ENCODE peak calls at places on chromosomes 4 and X, in six cellular contexts. One of them, this sample, is unnamed.

GRCh38 chr4:160546201-160546600 is 1443.3 kb downstream of the RAPGEF2 start:
- DNase-seq in activated CD4-positive, alpha-beta memory T cell treated with anti-CD3 and anti-CD28 coated beads for 36 hours: no peak
- DNase-seq in AG20443: no peak
- DNase-seq in B cell: no peak
- DNase-seq in naive thymus-derived CD8-positive, alpha-beta T cell: no peak
- DNase-seq in activated naive CD8-positive, alpha-beta T cell treated with anti-CD3 and anti-CD28 coated beads for 36 hours: no peak
- DNase-seq in this sample: no peak

GRCh38 chr4:98583265-98583664 is 75.1 kb downstream of the TSPAN5 start:
- DNase-seq in AG20443: no peak
- DNase-seq in activated CD4-positive, alpha-beta memory T cell treated with anti-CD3 and anti-CD28 coated beads for 36 hours: no peak
- DNase-seq in activated naive CD8-positive, alpha-beta T cell treated with anti-CD3 and anti-CD28 coated beads for 36 hours: no peak
- DNase-seq in naive thymus-derived CD8-positive, alpha-beta T cell: no peak
- DNase-seq in B cell: no peak
- DNase-seq in this sample: no peak

GRCh38 chr4:156672924-156673323 is 298.7 kb downstream of the PDGFC start:
- DNase-seq in AG20443: peak
- DNase-seq in activated naive CD8-positive, alpha-beta T cell treated with anti-CD3 and anti-CD28 coated beads for 36 hours: no peak
- DNase-seq in activated CD4-positive, alpha-beta memory T cell treated with anti-CD3 and anti-CD28 coated beads for 36 hours: no peak
- DNase-seq in naive thymus-derived CD8-positive, alpha-beta T cell: no peak
- DNase-seq in B cell: no peak
- DNase-seq in this sample: no peak

GRCh38 chrX:55057691-55058249 is 17.1 kb upstream of the PAGE2B start:
- DNase-seq in activated CD4-positive, alpha-beta memory T cell treated with anti-CD3 and anti-CD28 coated beads for 36 hours: peak
- DNase-seq in B cell: peak
- DNase-seq in activated naive CD8-positive, alpha-beta T cell treated with anti-CD3 and anti-CD28 coated beads for 36 hours: no peak
- DNase-seq in naive thymus-derived CD8-positive, alpha-beta T cell: peak
- DNase-seq in AG20443: peak
- DNase-seq in this sample: peak

GRCh38 chrX:148135738-148136137 is 154.6 kb downstream of the FMR1NB start:
- DNase-seq in naive thymus-derived CD8-positive, alpha-beta T cell: no peak
- DNase-seq in B cell: no peak
- DNase-seq in AG20443: peak
- DNase-seq in activated naive CD8-positive, alpha-beta T cell treated with anti-CD3 and anti-CD28 coated beads for 36 hours: no peak
- DNase-seq in activated CD4-positive, alpha-beta memory T cell treated with anti-CD3 and anti-CD28 coated beads for 36 hours: no peak
- DNase-seq in this sample: no peak

GRCh38 chrX:1466971-1467561 is 14.4 kb upstream of the ASMTL start:
- DNase-seq in activated naive CD8-positive, alpha-beta T cell treated with anti-CD3 and anti-CD28 coated beads for 36 hours: peak
- DNase-seq in activated CD4-positive, alpha-beta memory T cell treated with anti-CD3 and anti-CD28 coated beads for 36 hours: peak
- DNase-seq in B cell: peak
- DNase-seq in AG20443: no peak
- DNase-seq in naive thymus-derived CD8-positive, alpha-beta T cell: peak
- DNase-seq in this sample: peak

GRCh38 chrX:111743316-111743715 is 62.3 kb downstream of the ALG13 start:
- DNase-seq in activated CD4-positive, alpha-beta memory T cell treated with anti-CD3 and anti-CD28 coated beads for 36 hours: no peak
- DNase-seq in B cell: no peak
- DNase-seq in naive thymus-derived CD8-positive, alpha-beta T cell: no peak
- DNase-seq in activated naive CD8-positive, alpha-beta T cell treated with anti-CD3 and anti-CD28 coated beads for 36 hours: no peak
- DNase-seq in AG20443: no peak
- DNase-seq in this sample: no peak

GRCh38 chr4:80266902-80267380 is 477 bp downstream of the FGF5 start:
- DNase-seq in naive thymus-derived CD8-positive, alpha-beta T cell: no peak
- DNase-seq in B cell: no peak
- DNase-seq in activated naive CD8-positive, alpha-beta T cell treated with anti-CD3 and anti-CD28 coated beads for 36 hours: no peak
- DNase-seq in activated CD4-positive, alpha-beta memory T cell treated with anti-CD3 and anti-CD28 coated beads for 36 hours: peak
- DNase-seq in AG20443: peak
- DNase-seq in this sample: no peak

GRCh38 chrX:131617182-131617581 is 73.3 kb downstream of the OR13H1 start:
- DNase-seq in activated CD4-positive, alpha-beta memory T cell treated with anti-CD3 and anti-CD28 coated beads for 36 hours: no peak
- DNase-seq in B cell: no peak
- DNase-seq in AG20443: peak
- DNase-seq in naive thymus-derived CD8-positive, alpha-beta T cell: no peak
- DNase-seq in activated naive CD8-positive, alpha-beta T cell treated with anti-CD3 and anti-CD28 coated beads for 36 hours: no peak
- DNase-seq in this sample: no peak

GRCh38 chr4:52546449-52546848 is 112.7 kb downstream of the USP46 start:
- DNase-seq in activated naive CD8-positive, alpha-beta T cell treated with anti-CD3 and anti-CD28 coated beads for 36 hours: no peak
- DNase-seq in activated CD4-positive, alpha-beta memory T cell treated with anti-CD3 and anti-CD28 coated beads for 36 hours: no peak
- DNase-seq in naive thymus-derived CD8-positive, alpha-beta T cell: no peak
- DNase-seq in B cell: no peak
- DNase-seq in AG20443: no peak
- DNase-seq in this sample: no peak

GRCh38 chrX:136380010-136380769 is 79.4 kb downstream of the ADGRG4 start:
- DNase-seq in B cell: no peak
- DNase-seq in AG20443: no peak
- DNase-seq in activated CD4-positive, alpha-beta memory T cell treated with anti-CD3 and anti-CD28 coated beads for 36 hours: no peak
- DNase-seq in naive thymus-derived CD8-positive, alpha-beta T cell: no peak
- DNase-seq in activated naive CD8-positive, alpha-beta T cell treated with anti-CD3 and anti-CD28 coated beads for 36 hours: no peak
- DNase-seq in this sample: no peak

GRCh38 chr4:10891866-10892265 is 207.3 kb upstream of the CLNK start:
- DNase-seq in activated naive CD8-positive, alpha-beta T cell treated with anti-CD3 and anti-CD28 coated beads for 36 hours: no peak
- DNase-seq in activated CD4-positive, alpha-beta memory T cell treated with anti-CD3 and anti-CD28 coated beads for 36 hours: no peak
- DNase-seq in AG20443: no peak
- DNase-seq in B cell: no peak
- DNase-seq in naive thymus-derived CD8-positive, alpha-beta T cell: no peak
- DNase-seq in this sample: no peak

GRCh38 chrX:107450823-107451509 is 1.5 kb downstream of the FRMPD3 start:
- DNase-seq in activated naive CD8-positive, alpha-beta T cell treated with anti-CD3 and anti-CD28 coated beads for 36 hours: peak
- DNase-seq in B cell: peak
- DNase-seq in activated CD4-positive, alpha-beta memory T cell treated with anti-CD3 and anti-CD28 coated beads for 36 hours: peak
- DNase-seq in AG20443: peak
- DNase-seq in naive thymus-derived CD8-positive, alpha-beta T cell: no peak
- DNase-seq in this sample: peak

GRCh38 chrX:2627272-2627867 is 63.7 kb upstream of the CD99 start:
- DNase-seq in activated naive CD8-positive, alpha-beta T cell treated with anti-CD3 and anti-CD28 coated beads for 36 hours: peak
- DNase-seq in naive thymus-derived CD8-positive, alpha-beta T cell: peak
- DNase-seq in B cell: peak
- DNase-seq in activated CD4-positive, alpha-beta memory T cell treated with anti-CD3 and anti-CD28 coated beads for 36 hours: peak
- DNase-seq in AG20443: peak
- DNase-seq in this sample: peak

GRCh38 chrX:132004728-132005127 is 18.4 kb upstream of the STK26 start:
- DNase-seq in B cell: no peak
- DNase-seq in activated naive CD8-positive, alpha-beta T cell treated with anti-CD3 and anti-CD28 coated beads for 36 hours: no peak
- DNase-seq in naive thymus-derived CD8-positive, alpha-beta T cell: no peak
- DNase-seq in AG20443: no peak
- DNase-seq in activated CD4-positive, alpha-beta memory T cell treated with anti-CD3 and anti-CD28 coated beads for 36 hours: no peak
- DNase-seq in this sample: no peak

GRCh38 chr4:153781717-153782416 is 7.0 kb downstream of the SFRP2 start:
- DNase-seq in activated naive CD8-positive, alpha-beta T cell treated with anti-CD3 and anti-CD28 coated beads for 36 hours: no peak
- DNase-seq in B cell: no peak
- DNase-seq in activated CD4-positive, alpha-beta memory T cell treated with anti-CD3 and anti-CD28 coated beads for 36 hours: no peak
- DNase-seq in naive thymus-derived CD8-positive, alpha-beta T cell: no peak
- DNase-seq in AG20443: peak
- DNase-seq in this sample: no peak

This sample was measured in activated CD8-positive, alpha-beta T cell treated with anti-CD3 and anti-CD28 coated beads for 36 hours.